ENCODE peak calls at places on chromosomes 16 and 17, in seven cellular contexts. E, H, T, A, I, K and L are unnamed samples.

GRCh38 chr16:49588061-49588460 is 214.5 kb downstream of the C16orf78 start:
- DNase-seq in E (no peak), H (no peak), T (no peak), A (no peak), I (no peak), K (no peak), L (no peak)

GRCh38 chr17:57995076-57995956 is 7.3 kb upstream of the VEZF1 start:
- DNase-seq in E (no peak), H (no peak), T (peak), A (peak), I (peak), K (peak), L (no peak)

GRCh38 chr16:30747331-30747730 is 894 bp upstream of the PHKG2 start:
- DNase-seq in E (no peak), H (no peak), T (peak), A (no peak), I (no peak), K (no peak), L (no peak)

GRCh38 chr16:57764341-57765159 is 29.0 kb downstream of the KATNB1 start:
- DNase-seq in E (peak), H (no peak), T (peak), A (no peak), I (peak), K (no peak), L (no peak)

GRCh38 chr16:86854058-86854621 is 275.8 kb downstream of the FOXL1 start:
- DNase-seq in E (no peak), H (no peak), T (peak), A (no peak), I (no peak), K (no peak), L (no peak)

GRCh38 chr16:76197925-76198324 is 79.3 kb upstream of the CNTNAP4 start:
- DNase-seq in E (no peak), H (no peak), T (no peak), A (no peak), I (no peak), K (no peak), L (no peak)

GRCh38 chr16:81701296-81701970 is 77.7 kb upstream of the PLCG2 start:
- DNase-seq in E (no peak), H (no peak), T (no peak), A (no peak), I (no peak), K (no peak), L (no peak)

GRCh38 chr16:19502395-19503131 is 19.3 kb downstream of the GDE1 start:
- DNase-seq in E (no peak), H (peak), T (peak), A (peak), I (peak), K (peak), L (peak)

GRCh38 chr17:48102700-48103378 is 1.6 kb upstream of the CBX1 start:
- DNase-seq in E (no peak), H (no peak), T (no peak), A (no peak), I (no peak), K (no peak), L (no peak)

GRCh38 chr16:1688807-1689560 is 10.9 kb downstream of the JPT2 start:
- DNase-seq in E (no peak), H (no peak), T (peak), A (no peak), I (no peak), K (no peak), L (no peak)

GRCh38 chr17:68155692-68156091 is 92.2 kb upstream of the AMZ2 start:
- DNase-seq in E (no peak), H (no peak), T (no peak), A (no peak), I (no peak), K (no peak), L (no peak)